ENCODE peak calls at places on chromosomes 12 and 14, in ten cellular contexts. X is tibial artery; B is lung; Z is esophagus squamous epithelium; W is foreskin fibroblast; C is SK-N-SH; F is neural progenitor cell; G is fibroblast of the aortic adventitia; E is CD8-positive, alpha-beta T cell; V is colonic mucosa. J is an unnamed sample.

GRCh38 chr12:106690569-106690968 is 83.9 kb upstream of the RIC8B start:
- DNase-seq in G (no peak), C (no peak), V (no peak), Z (no peak), W (no peak), F (no peak), X (no peak), B (no peak), E (no peak), J (no peak)

GRCh38 chr14:78782551-78782950 is 612.4 kb downstream of the NRXN3 start:
- DNase-seq in F (no peak), W (no peak), X (no peak), E (no peak), Z (no peak), V (no peak), G (no peak), C (no peak), B (no peak), J (no peak)

GRCh38 chr14:105328678-105329390 is 14.3 kb downstream of the PACS2 start:
- DNase-seq in X (no peak), Z (no peak), W (no peak), V (no peak), C (peak), F (no peak), E (no peak), B (no peak), G (no peak), J (no peak)

GRCh38 chr12:10033783-10034381 is 3.4 kb downstream of the CLEC9A start:
- DNase-seq in F (no peak), V (no peak), Z (no peak), G (peak), B (no peak), X (no peak), C (no peak), E (no peak), W (peak), J (no peak)

GRCh38 chr12:12909995-12910391 is 18.6 kb downstream of the GPRC5A start:
- DNase-seq in G (peak), V (no peak), F (no peak), C (peak), E (no peak), Z (no peak), X (no peak), W (no peak), B (peak), J (no peak)

GRCh38 chr14:21098134-21098891 is at the start of gene ZNF219:
- DNase-seq in W (peak), Z (no peak), C (peak), G (peak), X (peak), B (peak), E (no peak), F (peak), V (peak), J (peak)

GRCh38 chr14:69263364-69263763 is 3.4 kb downstream of the GALNT16 start:
- DNase-seq in B (no peak), W (peak), X (peak), E (no peak), C (peak), Z (no peak), G (peak), F (no peak), V (no peak), J (no peak)

GRCh38 chr14:29453045-29453444 is 474.6 kb downstream of the PRKD1 start:
- DNase-seq in E (no peak), C (no peak), G (no peak), X (no peak), V (no peak), B (no peak), Z (no peak), W (no peak), F (no peak), J (no peak)

GRCh38 chr12:104667139-104667538 is 210.4 kb downstream of the CHST11 start:
- DNase-seq in F (no peak), W (peak), Z (no peak), X (no peak), B (peak), C (no peak), G (peak), E (no peak), V (no peak), J (no peak)

GRCh38 chr14:88233915-88234314 is 89.2 kb downstream of the KCNK10 start:
- DNase-seq in C (peak), W (no peak), B (no peak), X (no peak), E (no peak), V (peak), Z (no peak), G (peak), F (peak), J (peak)

GRCh38 chr12:40684986-40685385 is 7.3 kb upstream of the CNTN1 start:
- DNase-seq in F (no peak), X (no peak), B (no peak), W (no peak), Z (no peak), G (no peak), C (no peak), E (no peak), V (no peak), J (no peak)

DNA sequence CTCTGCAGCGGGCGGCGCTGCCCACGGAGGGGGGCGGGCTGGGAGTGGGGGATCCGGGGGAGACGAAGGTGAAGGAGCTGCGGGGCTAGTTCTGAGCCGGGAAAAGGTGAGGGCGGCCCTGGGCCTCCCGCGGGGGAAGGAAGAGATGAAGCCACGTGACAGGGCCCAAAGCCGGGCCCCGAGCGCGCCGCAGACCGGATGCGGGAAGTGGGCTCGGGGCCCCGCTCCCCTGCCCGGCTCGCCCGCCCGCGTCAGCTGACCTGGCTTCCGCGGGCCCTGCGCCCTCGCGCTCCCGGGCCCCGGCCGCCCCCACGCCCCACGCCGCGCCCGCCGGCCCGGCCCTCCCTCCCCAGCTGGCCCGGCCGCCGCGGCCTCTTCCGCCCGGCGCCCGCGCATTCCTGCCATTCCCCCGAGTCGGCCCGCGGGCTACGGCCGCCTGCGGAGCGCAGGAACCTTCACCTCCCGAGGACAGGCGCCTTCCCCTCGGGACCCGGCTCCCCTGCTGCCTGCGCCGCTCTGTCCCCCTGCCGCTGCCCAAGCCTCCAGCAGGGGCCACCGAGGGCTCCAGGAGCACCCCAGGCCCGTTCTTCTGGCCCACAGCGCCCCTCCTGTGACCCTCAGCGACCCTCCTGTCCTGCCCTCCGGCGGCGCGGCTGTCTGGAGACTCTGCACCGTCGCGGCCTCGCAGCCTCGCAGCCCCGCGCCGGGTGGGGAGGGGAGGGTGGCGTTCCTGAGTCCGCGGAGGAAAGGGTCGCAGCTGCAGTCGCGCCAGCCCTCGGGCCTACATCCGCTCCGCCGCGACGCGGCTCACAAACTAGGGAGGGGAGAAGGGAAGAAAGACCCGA is 20.4 kb downstream of the NINJ2 start:
- DNase-seq in F (peak), Z (no peak), C (peak), B (peak), E (peak), V (peak), X (peak), W (peak), G (peak), J (peak)
- TF ChIP-seq CTCF in F (peak), Z (peak), C (no peak), B (no peak), E (peak), V (no peak), X (peak), W (peak), G (peak), J (peak)

GRCh38 chr12:113318046-113318656 is 16.8 kb downstream of the SLC8B1 start:
- DNase-seq in B (no peak), W (no peak), G (no peak), E (no peak), Z (no peak), X (no peak), C (no peak), V (no peak), F (no peak), J (no peak)

GRCh38 chr12:113317122-113317521 is 17.8 kb downstream of the SLC8B1 start:
- DNase-seq in E (no peak), F (no peak), V (no peak), B (no peak), W (no peak), Z (no peak), X (no peak), G (no peak), C (no peak), J (no peak)

GRCh38 chr12:113315358-113315757 is 19.6 kb downstream of the SLC8B1 start:
- DNase-seq in C (no peak), X (no peak), G (no peak), Z (no peak), W (no peak), V (no peak), F (no peak), E (no peak), B (no peak), J (no peak)

GRCh38 chr12:113314121-113314529 is 20.8 kb downstream of the SLC8B1 start:
- DNase-seq in B (no peak), F (no peak), W (no peak), V (no peak), X (no peak), Z (no peak), E (no peak), C (no peak), G (no peak), J (no peak)

DNA sequence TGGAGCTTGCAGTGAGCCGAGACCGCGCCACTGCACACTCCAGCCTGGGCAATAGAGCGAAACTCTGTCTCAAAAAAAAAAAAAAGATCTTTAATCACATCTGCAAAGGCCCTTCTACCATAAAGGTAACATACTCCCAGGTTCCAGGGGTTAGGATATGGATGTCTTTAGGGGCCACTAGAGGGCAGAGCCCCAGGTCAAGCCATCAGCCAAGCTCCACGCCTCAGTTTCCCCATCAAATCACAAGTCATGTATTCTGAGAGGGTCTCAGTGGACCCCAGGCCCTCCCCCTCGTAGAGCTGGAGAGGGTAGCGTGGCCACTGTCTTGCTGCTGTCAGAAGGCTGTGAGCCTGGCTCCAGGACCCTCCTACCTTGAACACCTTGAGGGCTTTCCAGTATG is 18.8 kb downstream of the SLC8B1 start:
- DNase-seq in W (no peak), V (no peak), C (no peak), B (no peak), G (no peak), X (no peak), F (no peak), Z (no peak), E (no peak), J (no peak)
- TF ChIP-seq CTCF in W (no peak), V (no peak), C (peak), B (no peak), G (peak), X (no peak), F (peak), Z (no peak), E (no peak), J (no peak)

DNA sequence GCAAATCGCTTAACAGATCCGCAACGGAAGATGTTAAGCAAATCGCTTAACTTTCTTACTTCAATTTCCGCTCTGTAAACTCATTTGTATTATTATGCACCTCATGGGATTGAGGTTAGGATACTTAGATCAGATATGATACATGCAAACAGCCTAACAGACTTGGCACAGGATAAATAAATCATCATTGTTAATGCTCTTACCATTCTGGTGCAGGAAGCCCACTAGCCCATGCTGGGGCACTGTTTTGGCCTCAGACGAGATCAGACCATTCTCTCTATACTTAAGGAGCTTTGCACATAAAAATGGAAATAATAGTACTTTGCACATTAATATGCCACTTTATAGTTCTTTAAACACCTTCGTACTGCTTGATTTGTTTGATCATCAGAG is 445 bp downstream of the NCAPD2 start:
- DNase-seq in F (no peak), C (peak), V (no peak), X (no peak), B (no peak), E (no peak), W (no peak), G (no peak), Z (no peak), J (no peak)
- TF ChIP-seq CTCF in F (no peak), C (peak), V (no peak), X (no peak), B (no peak), E (no peak), W (no peak), G (no peak), Z (no peak), J (no peak)

GRCh38 chr12:91922674-91923073 is 223.0 kb downstream of the BTG1 start:
- DNase-seq in C (no peak), B (no peak), X (no peak), G (peak), W (no peak), V (no peak), F (no peak), E (no peak), Z (no peak), J (no peak)
- TF ChIP-seq CTCF in C (no peak), B (no peak), X (no peak), G (no peak), W (no peak), V (no peak), F (no peak), E (no peak), Z (no peak), J (no peak)

DNA sequence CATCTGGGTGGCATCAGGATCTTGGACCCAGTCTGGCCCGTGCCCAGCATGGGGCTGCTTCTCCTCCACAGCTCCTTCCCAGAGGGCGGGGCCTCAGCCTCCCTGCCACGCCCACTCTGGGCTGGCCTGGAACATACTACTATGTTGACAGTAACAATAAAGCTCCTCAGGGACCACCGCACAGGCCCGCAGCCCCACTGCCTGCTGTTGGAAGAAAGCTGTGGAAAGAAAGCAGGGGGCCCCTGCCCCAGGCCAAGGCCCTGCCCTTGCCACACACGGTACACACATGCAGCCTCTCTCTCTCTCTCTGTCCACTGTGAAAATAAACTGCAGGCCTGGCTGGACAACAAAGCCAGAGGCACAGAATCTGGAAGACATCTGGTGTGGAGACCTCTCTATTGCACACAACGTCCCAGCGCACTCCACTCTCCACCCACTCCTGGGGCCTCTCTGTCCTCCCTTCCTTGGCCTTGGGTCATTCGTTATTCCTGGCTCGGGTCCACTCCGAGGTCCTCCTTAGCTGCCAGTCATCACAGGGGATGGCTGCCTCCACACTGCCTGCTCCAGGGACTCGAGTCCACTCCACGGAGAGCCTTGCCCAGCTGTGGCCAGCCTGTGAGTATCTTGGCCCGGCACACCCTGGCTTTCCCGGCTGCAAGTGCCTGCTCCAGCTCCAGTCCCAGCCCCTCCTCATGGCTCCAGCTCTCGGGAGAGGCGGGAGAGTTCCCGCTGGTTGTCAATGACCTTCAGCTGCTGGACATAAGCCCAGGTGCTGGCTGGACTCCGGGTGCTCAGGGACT is 11.8 kb upstream of the ENDOU start:
- DNase-seq in W (peak), E (no peak), B (peak), C (peak), G (peak), X (peak), V (peak), F (no peak), Z (no peak), J (no peak)
- TF ChIP-seq CTCF in W (no peak), E (no peak), B (no peak), C (no peak), G (no peak), X (no peak), V (no peak), F (no peak), Z (no peak), J (no peak)

DNA sequence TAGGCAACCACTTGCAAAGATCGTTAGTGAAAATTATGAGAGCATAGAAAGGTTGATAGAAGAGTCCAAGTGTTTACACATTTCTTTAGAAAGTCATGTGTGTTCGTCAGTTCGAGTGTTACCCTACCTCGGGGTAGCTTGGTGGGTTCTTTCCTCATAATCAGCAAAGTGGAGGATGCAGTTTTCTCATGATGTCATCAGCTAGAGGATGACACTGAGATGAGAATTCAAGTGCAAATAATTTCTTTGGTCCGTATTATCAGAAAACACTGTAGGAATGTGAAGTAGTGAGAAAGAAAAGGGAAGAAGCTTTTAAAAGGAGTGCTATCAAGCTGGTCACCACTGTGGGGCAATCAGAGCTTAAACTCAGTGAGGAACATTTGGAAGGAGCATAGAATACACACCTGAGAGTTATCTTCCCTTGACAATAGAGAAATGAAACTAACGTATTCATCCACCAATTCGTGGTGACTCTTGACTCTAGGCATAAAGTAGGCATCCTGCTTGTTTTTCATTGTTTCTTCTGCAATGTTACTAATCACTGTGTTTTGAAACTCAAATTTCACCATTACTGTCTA is 1340.9 kb upstream of the TMEM132C start:
- DNase-seq in Z (no peak), E (no peak), C (no peak), W (no peak), F (peak), V (no peak), X (no peak), G (peak), B (no peak), J (no peak)
- TF ChIP-seq CTCF in Z (no peak), E (no peak), C (no peak), W (no peak), F (peak), V (no peak), X (no peak), G (no peak), B (no peak), J (no peak)

DNA sequence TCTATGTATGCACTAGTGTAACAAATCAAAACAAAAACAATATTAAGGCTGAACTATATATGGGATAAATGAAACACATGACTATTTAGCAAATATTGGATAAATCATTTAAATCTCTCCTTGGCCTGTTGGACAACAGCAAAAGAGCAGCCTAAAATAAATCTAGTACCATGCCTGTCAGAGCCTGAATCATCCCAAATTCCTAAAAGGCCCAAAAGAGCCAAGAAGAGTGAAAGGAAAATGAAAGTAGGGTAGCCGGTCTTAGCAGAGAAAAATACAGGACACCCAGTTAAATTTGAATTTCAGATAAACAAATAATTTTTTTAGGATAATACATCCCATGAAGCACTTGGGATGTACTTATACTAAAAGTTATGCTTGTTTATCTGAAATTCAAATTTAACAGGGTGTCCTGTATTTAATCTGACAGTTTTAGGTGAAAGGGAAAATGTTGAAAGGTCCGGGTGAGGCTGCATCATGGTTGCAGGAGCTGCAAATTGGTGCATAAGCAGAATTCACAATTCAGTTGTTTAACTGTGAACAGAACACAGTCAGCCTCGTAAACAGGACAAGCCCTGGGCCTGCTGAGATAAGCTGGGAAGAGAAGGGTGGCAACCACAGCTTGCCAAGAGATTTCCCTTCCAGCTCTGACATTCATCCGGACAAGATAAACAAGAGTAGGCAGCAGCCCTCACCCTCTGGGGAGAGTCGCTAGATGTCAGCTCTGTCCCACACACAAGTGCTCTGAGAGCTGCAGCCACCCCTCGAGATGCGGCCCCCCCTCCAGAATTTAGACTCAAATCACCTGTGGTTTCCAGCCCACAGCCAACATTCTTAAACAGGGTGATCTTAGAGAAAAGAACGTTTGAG is 30.3 kb downstream of the DMAC2L start:
- DNase-seq in W (peak), B (no peak), X (peak), E (no peak), F (peak), V (peak), Z (no peak), G (peak), C (peak), J (no peak)
- TF ChIP-seq CTCF in W (peak), B (peak), X (peak), E (no peak), F (peak), V (no peak), Z (peak), G (peak), C (peak), J (no peak)

J was measured in Calu3.